ENCODE peak calls at places on chromosomes 3 and 15, in nine cellular contexts. W is activated CD8-positive, alpha-beta memory T cell treated with anti-CD3 and anti-CD28 coated beads, Interleukin-2, amount 50 U/mL, for 4 hours; Y is activated gamma-delta T cell treated with Interleukin-2 at 50 U/mL for 16 hours; B is kidney epithelial cell; R is effector memory CD8-positive, alpha-beta T cell; E is mesenchymal stem cell; P is cardiac fibroblast; Z is LoVo; S is CD8-positive, alpha-beta memory T cell. I is an unnamed sample.

GRCh38 chr15:55649058-55649423 is 60.9 kb upstream of the PYGO1 start:
- DNase-seq in W (no peak), P (peak), S (no peak), Z (no peak), B (no peak), Y (no peak), R (no peak), E (peak), I (no peak)

GRCh38 chr3:187291512-187292132 is at the start of gene MASP1:
- DNase-seq in P (no peak), E (peak), R (no peak), Z (no peak), B (no peak), Y (no peak), W (no peak), S (no peak), I (no peak)

GRCh38 chr3:12982619-12983101 is 90.6 kb downstream of the IQSEC1 start:
- DNase-seq in R (no peak), Z (no peak), P (no peak), E (no peak), Y (no peak), W (no peak), S (no peak), B (no peak), I (peak)

GRCh38 chr3:138434875-138435772 is 708 bp downstream of the ESYT3 start:
- DNase-seq in S (no peak), R (no peak), P (no peak), E (no peak), Y (no peak), W (no peak), B (no peak), Z (no peak), I (no peak)

GRCh38 chr3:169812844-169813677 is at the start of the genes LRRC34 and LRRIQ4:
- DNase-seq in R (peak), E (peak), P (peak), Y (peak), W (peak), B (peak), S (peak), Z (no peak), I (peak)

GRCh38 chr15:80152180-80152895 is 461 bp upstream of the FAH start:
- DNase-seq in W (peak), S (peak), Y (peak), Z (peak), R (peak), E (peak), P (peak), B (peak), I (peak)

GRCh38 chr3:62169871-62170660 is 203.3 kb downstream of the FEZF2 start:
- DNase-seq in Z (no peak), P (peak), E (no peak), W (no peak), S (no peak), Y (no peak), R (no peak), B (peak), I (no peak)

GRCh38 chr3:55515550-55516246 is 28.6 kb upstream of the WNT5A start:
- DNase-seq in E (no peak), W (no peak), Z (no peak), P (no peak), R (no peak), S (no peak), Y (no peak), B (no peak), I (no peak)

GRCh38 chr15:27955087-27955486 is 144.0 kb downstream of the OCA2 start:
- DNase-seq in R (no peak), B (no peak), Z (no peak), W (no peak), P (no peak), E (no peak), Y (no peak), S (no peak), I (no peak)

GRCh38 chr3:71225951-71226564 is 357.5 kb downstream of the FOXP1 start:
- DNase-seq in W (no peak), Z (no peak), E (no peak), B (no peak), R (peak), S (no peak), P (no peak), Y (no peak), I (peak)

GRCh38 chr15:43185161-43186002 is at the start of gene CCNDBP1:
- DNase-seq in W (peak), S (peak), B (no peak), E (peak), R (peak), P (peak), Y (peak), Z (peak), I (peak)

GRCh38 chr15:45185903-45186770 is 1.6 kb downstream of the SHF start:
- DNase-seq in Y (no peak), S (no peak), R (no peak), Z (no peak), P (no peak), W (no peak), B (no peak), E (no peak), I (no peak)

GRCh38 chr15:84654689-84655453 is 788 bp upstream of the WDR73 start:
- DNase-seq in Y (peak), S (peak), W (peak), Z (peak), R (peak), B (no peak), P (peak), E (peak), I (peak)

GRCh38 chr3:167913218-167913902 is 177.8 kb downstream of the SERPINI1 start:
- DNase-seq in B (no peak), Y (no peak), P (peak), R (no peak), Z (no peak), E (peak), S (no peak), W (no peak), I (peak)

GRCh38 chr3:69855436-69856162 is 116.3 kb downstream of the MITF start:
- DNase-seq in Z (no peak), E (peak), B (no peak), P (peak), W (no peak), R (no peak), Y (no peak), S (no peak), I (no peak)

GRCh38 chr3:129278970-129279906 is 568 bp downstream of the HMCES start:
- DNase-seq in W (peak), E (peak), Z (peak), R (peak), S (peak), P (peak), B (peak), Y (peak), I (peak)

GRCh38 chr15:62075595-62076279 is 9.0 kb downstream of the C2CD4A start:
- DNase-seq in P (peak), R (no peak), W (no peak), E (no peak), Z (no peak), Y (no peak), S (no peak), B (peak), I (no peak)

GRCh38 chr3:119357190-119357589 is 63.0 kb downstream of the ARHGAP31 start:
- DNase-seq in W (no peak), S (no peak), E (no peak), B (no peak), P (peak), Y (no peak), Z (peak), R (no peak), I (no peak)

I was measured in GM12865.